ENCODE peak calls at places on chromosome X, in six cellular contexts. L is A673, W is T-helper 1 cell, Q is A549, X is RPMI8226, J is SW480. I is an unnamed sample.

GRCh38 chrX:39112143-39112542 is 310.9 kb downstream of the MID1IP1 start:
- DNase-seq in L (no peak), W (no peak), Q (no peak), X (no peak), J (no peak), I (no peak)

GRCh38 chrX:19646298-19646697 is 131.0 kb upstream of the MAP3K15 start:
- DNase-seq in L (no peak), W (no peak), Q (no peak), X (no peak), J (no peak), I (no peak)

GRCh38 chrX:40727599-40728252 is 7.6 kb downstream of the MED14 start:
- DNase-seq in L (no peak), W (no peak), Q (no peak), X (no peak), J (no peak), I (no peak)

GRCh38 chrX:131728295-131729145 is 184.6 kb downstream of the OR13H1 start:
- DNase-seq in L (peak), W (no peak), Q (no peak), X (peak), J (no peak), I (no peak)

GRCh38 chrX:131802836-131803626 is 220.1 kb upstream of the STK26 start:
- DNase-seq in L (peak), W (no peak), Q (peak), X (peak), J (no peak), I (no peak)

GRCh38 chrX:53483838-53484420 is 49.8 kb upstream of the HSD17B10 start:
- DNase-seq in L (no peak), W (no peak), Q (no peak), X (no peak), J (no peak), I (no peak)

GRCh38 chrX:17032351-17032750 is 85.9 kb downstream of the REPS2 start:
- DNase-seq in L (no peak), W (no peak), Q (peak), X (no peak), J (no peak), I (peak)

GRCh38 chrX:77446029-77446585 is 1.1 kb upstream of the FGF16 start:
- DNase-seq in L (peak), W (no peak), Q (no peak), X (no peak), J (no peak), I (no peak)

GRCh38 chrX:53476371-53476770 is 42.2 kb upstream of the HSD17B10 start:
- DNase-seq in L (no peak), W (no peak), Q (no peak), X (no peak), J (peak), I (no peak)

GRCh38 chrX:103343105-103343504 is 13.1 kb downstream of the TCEAL7 start:
- DNase-seq in L (peak), W (peak), Q (peak), X (peak), J (peak), I (no peak)

GRCh38 chrX:150084474-150085229 is 146.4 kb upstream of the EOLA2 start:
- DNase-seq in L (peak), W (no peak), Q (no peak), X (no peak), J (no peak), I (peak)

GRCh38 chrX:1463581-1464281 is 11.0 kb upstream of the ASMTL start:
- DNase-seq in L (no peak), W (no peak), Q (no peak), X (no peak), J (no peak), I (no peak)

GRCh38 chrX:25524150-25524549 is 508.4 kb upstream of the ARX start:
- DNase-seq in L (peak), W (no peak), Q (peak), X (no peak), J (peak), I (no peak)

GRCh38 chrX:124725467-124725866 is 379.1 kb downstream of the SH2D1A start:
- DNase-seq in L (no peak), W (no peak), Q (no peak), X (no peak), J (no peak), I (no peak)

GRCh38 chrX:119763836-119764387 is 5.5 kb downstream of the SOWAHD start:
- DNase-seq in L (no peak), W (no peak), Q (no peak), X (no peak), J (no peak), I (no peak)

GRCh38 chrX:118807151-118808017 is 16.2 kb upstream of the ZCCHC12 start:
- DNase-seq in L (peak), W (no peak), Q (peak), X (peak), J (peak), I (no peak)

GRCh38 chrX:19334945-19335626 is 8.6 kb upstream of the PDHA1 start:
- DNase-seq in L (peak), W (no peak), Q (peak), X (peak), J (peak), I (no peak)

GRCh38 chrX:119247702-119248101 is 11.6 kb downstream of the PGRMC1 start:
- DNase-seq in L (no peak), W (no peak), Q (no peak), X (no peak), J (no peak), I (no peak)

GRCh38 chrX:17595456-17596035 is 141.7 kb upstream of the SCML1 start:
- DNase-seq in L (no peak), W (no peak), Q (no peak), X (no peak), J (no peak), I (no peak)

GRCh38 chrX:133335027-133335426 is 80.3 kb downstream of the GPC4 start:
- DNase-seq in L (peak), W (no peak), Q (peak), X (peak), J (peak), I (no peak)